ENCODE peak calls at places on chromosome 1, in seven cellular contexts. X is ovary, O is stomach, K is testis, T is neural progenitor cell, Q is IMR-90, L is K562. R is an unnamed sample.

GRCh38 chr1:33122483-33123170 is 41.7 kb downstream of the AZIN2 start:
- DNase-seq in X (no peak), O (no peak), K (peak; percentile 9), T (no peak), Q (no peak), L (no peak), R (no peak)

GRCh38 chr1:24457866-24458265 is 42.3 kb downstream of the NIPAL3 start:
- DNase-seq in X (no peak), O (no peak), K (no peak), T (no peak), Q (no peak), L (no peak), R (no peak)

GRCh38 chr1:218349365-218350021 is 4.4 kb downstream of the TGFB2 start:
- DNase-seq in X (no peak), O (no peak), K (no peak), T (no peak), Q (no peak), L (no peak), R (no peak)

GRCh38 chr1:94590203-94591137 is 48.9 kb upstream of the F3 start:
- DNase-seq in X (no peak), O (no peak), K (peak; percentile 77), T (no peak), Q (peak; percentile 43), L (no peak), R (no peak)

GRCh38 chr1:53593758-53594380 is 134.7 kb downstream of the DMRTB1 start:
- DNase-seq in X (no peak), O (peak; percentile 47), K (peak; percentile 64), T (peak; percentile 87), Q (no peak), L (peak; percentile 71), R (no peak)

GRCh38 chr1:74613894-74614293 is 59.7 kb downstream of the ERICH3 start:
- DNase-seq in X (no peak), O (no peak), K (no peak), T (no peak), Q (no peak), L (no peak), R (no peak)

GRCh38 chr1:108199781-108200626 is at the start of gene SLC25A24:
- DNase-seq in X (peak; percentile 74), O (peak; percentile 83), K (peak; percentile 84), T (peak; percentile 86), Q (peak; percentile 67), L (peak; percentile 92), R (peak; percentile 47)

GRCh38 chr1:203751051-203751450 is 13.9 kb upstream of the LAX1 start:
- DNase-seq in X (no peak), O (no peak), K (no peak), T (no peak), Q (peak; percentile 82), L (no peak), R (no peak)

GRCh38 chr1:58881471-58881994 is 97.7 kb upstream of the JUN start:
- DNase-seq in X (no peak), O (peak; percentile 69), K (no peak), T (no peak), Q (peak; percentile 82), L (peak; percentile 87), R (no peak)

GRCh38 chr1:9558946-9559545 is 19.8 kb downstream of the SLC25A33 start:
- DNase-seq in X (no peak), O (no peak), K (no peak), T (no peak), Q (no peak), L (no peak), R (no peak)

GRCh38 chr1:9559673-9560072 is 20.4 kb downstream of the SLC25A33 start:
- DNase-seq in X (no peak), O (no peak), K (no peak), T (no peak), Q (no peak), L (no peak), R (no peak)

GRCh38 chr1:9555942-9556341 is 16.7 kb downstream of the SLC25A33 start:
- DNase-seq in X (no peak), O (no peak), K (no peak), T (no peak), Q (no peak), L (no peak), R (no peak)

GRCh38 chr1:9557624-9558023 is 18.4 kb downstream of the SLC25A33 start:
- DNase-seq in X (no peak), O (no peak), K (no peak), T (no peak), Q (no peak), L (no peak), R (no peak)

GRCh38 chr1:9558271-9558945 is 19.1 kb downstream of the SLC25A33 start:
- DNase-seq in X (no peak), O (no peak), K (no peak), T (no peak), Q (no peak), L (no peak), R (no peak)
- TF ChIP-seq CTCF in X (no peak), O (no peak), K (no peak), T (no peak), Q (no peak), L (no peak), R (no peak)

GRCh38 chr1:4633346-4633745 is 21.1 kb upstream of the AJAP1 start:
- DNase-seq in X (no peak), O (no peak), K (no peak), T (peak; percentile 29), Q (no peak), L (no peak), R (no peak)

GRCh38 chr1:4628992-4629391 is 25.4 kb upstream of the AJAP1 start:
- DNase-seq in X (no peak), O (no peak), K (no peak), T (no peak), Q (no peak), L (no peak), R (no peak)

GRCh38 chr1:4631321-4631720 is 23.1 kb upstream of the AJAP1 start:
- DNase-seq in X (no peak), O (no peak), K (no peak), T (no peak), Q (no peak), L (no peak), R (no peak)

GRCh38 chr1:4627353-4627752 is 27.1 kb upstream of the AJAP1 start:
- DNase-seq in X (no peak), O (no peak), K (no peak), T (peak; percentile 24), Q (no peak), L (no peak), R (no peak)

GRCh38 chr1:4630561-4630960 is 23.8 kb upstream of the AJAP1 start:
- DNase-seq in X (no peak), O (no peak), K (no peak), T (no peak), Q (no peak), L (no peak), R (no peak)
- H3K9me3 ChIP-seq in X (no peaks in the 10 kb centered on the region), O (no peaks in the 10 kb centered on the region), K (no peaks in the 10 kb centered on the region), T (no peaks in the 10 kb centered on the region), Q (peaks cover 46% of the 10 kb centered on the region), L (no peaks in the 10 kb centered on the region), R (no peaks in the 10 kb centered on the region)

DNA sequence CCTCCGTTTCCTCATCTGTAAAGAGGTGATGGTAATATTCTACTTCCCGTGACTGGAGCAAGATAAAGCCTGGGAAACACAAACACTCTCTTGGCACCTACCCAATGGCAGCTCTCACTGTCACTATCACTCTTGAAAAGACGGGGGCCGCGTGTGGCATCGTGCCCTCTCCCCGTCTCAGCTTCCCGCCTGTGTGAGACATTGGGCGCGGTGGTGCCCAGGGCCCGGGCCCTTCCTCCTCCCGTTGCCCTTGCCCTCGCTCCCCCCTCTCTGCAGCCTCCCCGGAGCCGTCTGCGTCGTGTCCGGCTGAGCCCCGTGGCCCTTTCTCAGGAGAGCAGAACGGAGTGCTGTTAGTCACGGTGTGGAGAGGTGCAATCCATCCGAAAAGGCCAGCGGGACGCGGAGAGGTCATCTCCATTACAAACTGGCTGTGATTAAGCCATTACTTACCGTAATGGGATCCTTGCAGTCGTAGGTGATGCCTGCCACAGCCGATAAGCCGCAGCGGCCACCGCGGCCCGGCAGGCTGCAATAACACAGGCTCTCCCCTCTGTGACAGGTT is 156.4 kb upstream of the ZC3H12A start:
- DNase-seq in X (no peak), O (no peak), K (peak; percentile 48), T (no peak), Q (no peak), L (no peak), R (no peak)
- H3K4me1 ChIP-seq in X (no peaks in the 10 kb centered on the region), O (peaks cover 6% of the 10 kb centered on the region), K (peaks cover 7% of the 10 kb centered on the region), T (peaks cover 25% of the 10 kb centered on the region), Q (no peaks in the 10 kb centered on the region), L (no peaks in the 10 kb centered on the region), R (no peaks in the 10 kb centered on the region)

GRCh38 chr1:115224636-115225035 is 113.4 kb downstream of the NGF start:
- DNase-seq in X (no peak), O (no peak), K (no peak), T (no peak), Q (no peak), L (no peak), R (no peak)
- TF ChIP-seq CTCF in X (no peak), O (no peak), K (no peak), T (no peak), Q (no peak), L (no peak), R (no peak)

R was measured in BE2C.